ENCODE peak calls at places on chromosomes 6 and 20, in eight cellular contexts. V is CD8-positive, alpha-beta memory T cell; D is BJ; W is astrocyte of the spinal cord; M is IMR-90; B is heart left ventricle; E is coronary artery; L is brain microvascular endothelial cell. N is an unnamed sample.

GRCh38 chr6:112085666-112086065 is 1.6 kb downstream of the TUBE1 start:
- DNase-seq in B (peak; percentile 51), D (no peak), V (no peak), W (no peak), L (no peak), M (no peak), E (no peak), N (peak; percentile 17)

GRCh38 chr20:59751075-59751711 is 146.9 kb downstream of the PHACTR3 start:
- DNase-seq in W (peak; percentile 5), D (peak; percentile 9), L (peak; percentile 50), E (no peak), B (peak; percentile 69), V (no peak), M (peak; percentile 24), N (peak; percentile 33)

GRCh38 chr6:84553527-84553926 is 210.9 kb downstream of the TBX18 start:
- DNase-seq in V (no peak), E (no peak), L (no peak), W (peak; percentile 31), D (no peak), B (no peak), M (no peak), N (peak; percentile 40)

GRCh38 chr6:44039191-44039719 is 88.0 kb downstream of the MRPL14 start:
- DNase-seq in W (no peak), D (no peak), V (no peak), M (no peak), B (no peak), L (no peak), E (peak; percentile 65), N (no peak)

GRCh38 chr20:11901127-11901526 is 16.6 kb upstream of the BTBD3 start:
- DNase-seq in M (peak; percentile 90), L (peak; percentile 84), W (peak; percentile 88), V (no peak), D (peak; percentile 58), B (no peak), E (no peak), N (peak; percentile 25)

GRCh38 chr6:39225543-39225942 is 3.7 kb downstream of the KCNK5 start:
- DNase-seq in L (no peak), V (no peak), M (no peak), E (no peak), B (no peak), D (no peak), W (no peak), N (no peak)

GRCh38 chr6:35096129-35096852 is 44.8 kb downstream of the TCP11 start:
- DNase-seq in M (peak; percentile 81), B (no peak), W (peak; percentile 66), D (peak; percentile 65), E (no peak), V (no peak), L (peak; percentile 79), N (peak; percentile 78)

GRCh38 chr6:56101141-56101553 is 146.2 kb downstream of the COL21A1 start:
- DNase-seq in L (peak; percentile 93), V (no peak), B (no peak), D (peak; percentile 96), E (no peak), W (peak; percentile 97), M (peak; percentile 94), N (peak; percentile 98)

GRCh38 chr6:90538651-90539050 is 48.2 kb downstream of the MAP3K7 start:
- DNase-seq in E (no peak), B (no peak), V (no peak), W (peak; percentile 53), D (no peak), L (peak; percentile 24), M (peak; percentile 51), N (peak; percentile 11)

GRCh38 chr6:10585232-10585887 is 64.2 kb downstream of the GCNT2 start:
- DNase-seq in B (no peak), L (no peak), E (peak; percentile 11), W (peak; percentile 18), V (no peak), M (no peak), D (no peak), N (no peak)
- H3K4me3 ChIP-seq in B (peak overlapping the region; percentile 57), L (no peak overlapping the region), E (no peak overlapping the region), W (peak overlapping the region; percentile 18), V (no peak overlapping the region), M (no peak overlapping the region), D (no peak overlapping the region), N (no peak overlapping the region)

DNA sequence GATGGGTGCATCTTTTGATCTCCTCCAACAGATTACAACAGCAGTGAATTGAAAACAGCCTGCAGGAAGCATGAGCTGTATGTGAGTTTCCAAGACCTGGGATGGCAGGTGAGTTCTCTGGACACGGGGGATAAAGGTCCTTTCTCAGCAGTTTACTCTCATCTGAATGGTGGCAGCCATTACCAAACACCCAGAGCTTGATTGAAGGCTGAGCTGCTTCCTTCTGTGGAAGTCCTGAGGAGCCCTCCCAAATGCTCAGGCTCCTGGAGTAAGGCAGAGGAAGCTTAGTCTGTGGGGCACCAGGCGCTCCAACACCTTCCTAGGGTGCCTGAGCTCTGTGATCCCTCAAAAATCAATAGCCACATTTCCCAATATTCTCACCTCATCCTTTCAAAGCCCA is 31.5 kb downstream of the TXNDC5 start:
- DNase-seq in L (no peak), V (no peak), E (no peak), D (no peak), B (no peak), M (no peak), W (no peak), N (no peak)
- H3K4me3 ChIP-seq in L (no peak overlapping the region), V (no peak overlapping the region), E (no peak overlapping the region), D (no peak overlapping the region), B (no peak overlapping the region), M (no peak overlapping the region), W (no peak overlapping the region), N (no peak overlapping the region)

GRCh38 chr6:2029952-2030351 is 215.5 kb downstream of the GMDS start:
- DNase-seq in W (no peak), V (no peak), L (no peak), B (no peak), E (no peak), D (no peak), M (no peak), N (no peak)
- H3K4me3 ChIP-seq in W (no peak overlapping the region), V (no peak overlapping the region), L (no peak overlapping the region), B (no peak overlapping the region), E (no peak overlapping the region), D (no peak overlapping the region), M (no peak overlapping the region), N (no peak overlapping the region)

GRCh38 chr6:27470023-27470422 is 2.9 kb downstream of the ZNF184 start:
- DNase-seq in E (no peak), V (no peak), M (no peak), B (no peak), W (no peak), D (no peak), L (no peak), N (no peak)
- H3K4me3 ChIP-seq in E (no peak overlapping the region), V (no peak overlapping the region), M (no peak overlapping the region), B (no peak overlapping the region), W (no peak overlapping the region), D (no peak overlapping the region), L (no peak overlapping the region), N (no peak overlapping the region)

GRCh38 chr6:11197175-11197535 is 35.3 kb downstream of the NEDD9 start:
- DNase-seq in M (peak; percentile 88), W (peak; percentile 92), V (no peak), B (no peak), L (peak; percentile 82), D (peak; percentile 62), E (no peak), N (peak; percentile 91)

GRCh38 chr6:11198663-11199603 is 33.5 kb downstream of the NEDD9 start:
- DNase-seq in W (no peak), M (no peak), E (no peak), V (peak; percentile 65), B (no peak), L (no peak), D (no peak), N (no peak)

GRCh38 chr6:11194399-11195274 is 37.8 kb downstream of the NEDD9 start:
- DNase-seq in V (no peak), B (no peak), E (no peak), L (peak; percentile 90), M (peak; percentile 59), W (peak; percentile 89), D (no peak), N (peak; percentile 96)

GRCh38 chr6:11197846-11198245 is 34.6 kb downstream of the NEDD9 start:
- DNase-seq in M (no peak), W (no peak), V (no peak), L (no peak), D (no peak), B (no peak), E (no peak), N (no peak)

DNA sequence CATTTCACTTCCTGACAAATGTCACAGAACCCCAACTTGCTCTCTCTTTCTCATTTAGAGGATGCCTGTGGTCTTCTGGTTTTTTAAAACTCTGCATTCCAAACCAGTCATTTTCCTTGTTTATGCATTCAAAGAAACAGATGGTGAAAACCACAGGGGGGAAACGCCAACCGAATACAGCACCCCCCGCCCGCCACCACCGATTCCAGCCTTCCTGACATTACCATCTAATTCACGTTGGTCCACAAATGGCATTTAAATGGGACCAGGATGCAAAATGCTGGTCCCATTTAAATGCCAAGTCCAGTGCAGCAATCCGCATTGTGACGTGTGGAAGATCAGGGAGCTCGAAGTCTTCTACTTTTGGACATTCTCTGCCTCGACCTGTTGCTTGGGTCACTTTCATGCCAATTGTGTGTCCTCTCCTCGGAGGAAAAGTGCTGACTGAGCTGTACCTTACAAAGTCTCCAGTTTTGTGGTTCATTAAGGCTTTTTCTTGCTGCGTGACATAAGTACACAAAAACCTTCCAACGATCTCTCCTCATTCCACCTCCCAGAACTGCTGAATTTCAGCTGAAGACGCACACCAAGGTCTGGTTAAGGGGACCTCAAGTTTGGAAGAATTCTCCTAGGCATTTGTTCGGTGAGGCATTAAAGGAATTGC is 35.8 kb downstream of the NEDD9 start:
- DNase-seq in B (no peak), M (peak; percentile 85), V (no peak), L (peak; percentile 79), D (peak; percentile 84), W (peak; percentile 93), E (no peak), N (peak; percentile 34)
- H3K4me3 ChIP-seq in B (no peak overlapping the region), M (no peak overlapping the region), V (no peak overlapping the region), L (peak overlapping the region; percentile 6), D (peak overlapping the region; percentile 19), W (peak overlapping the region; percentile 5), E (no peak overlapping the region), N (no peak overlapping the region)

DNA sequence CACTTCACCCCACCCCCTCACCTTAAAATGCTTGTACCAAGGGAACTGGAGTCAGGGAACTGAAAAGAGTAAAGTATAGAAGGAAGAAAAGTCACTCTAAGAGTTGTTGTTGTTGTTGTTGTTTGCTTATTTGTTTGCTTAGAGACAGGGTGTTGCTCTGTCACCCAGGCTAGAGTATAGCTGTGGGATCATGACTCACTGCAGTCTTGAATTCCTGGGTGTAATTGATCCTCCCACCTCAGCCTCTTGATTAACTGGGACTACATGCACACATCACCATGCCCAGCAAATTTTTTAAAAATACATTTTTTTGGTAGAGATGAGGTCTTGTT is 681.6 kb upstream of the GJE1 start:
- DNase-seq in E (no peak), M (no peak), W (no peak), L (no peak), D (no peak), B (no peak), V (no peak), N (no peak)
- H3K4me3 ChIP-seq in E (no peak overlapping the region), M (no peak overlapping the region), W (no peak overlapping the region), L (no peak overlapping the region), D (no peak overlapping the region), B (no peak overlapping the region), V (no peak overlapping the region), N (no peak overlapping the region)

GRCh38 chr6:150463852-150464251 is 95.0 kb downstream of the IYD start:
- DNase-seq in W (no peak), D (no peak), B (no peak), M (no peak), L (no peak), E (no peak), V (no peak), N (no peak)
- H3K4me3 ChIP-seq in W (no peak overlapping the region), D (no peak overlapping the region), B (no peak overlapping the region), M (no peak overlapping the region), L (no peak overlapping the region), E (no peak overlapping the region), V (no peak overlapping the region), N (no peak overlapping the region)